ENCODE peak calls at places on chromosome 19, in ten cellular contexts. W, R, Y, P, Z, A, H, G, F and K are unnamed samples.
A peak's percentile ranks its signal among the peaks of the same experiment; 100 is the strongest.

GRCh38 chr19:57747472-57747807 is 825 bp downstream of the ZNF776 start:
- DNase-seq in W (no peak), R (no peak), Y (no peak), P (no peak), Z (no peak), A (no peak), H (no peak), G (no peak), F (no peak), K (no peak)

GRCh38 chr19:15112385-15112784 is 5.2 kb downstream of the SYDE1 start:
- DNase-seq in W (peak; percentile 60), R (no peak), Y (no peak), P (peak; percentile 75), Z (no peak), A (no peak), H (no peak), G (no peak), F (no peak), K (no peak)

GRCh38 chr19:28103916-28104315 is 1109.0 kb downstream of the UQCRFS1 start:
- DNase-seq in W (no peak), R (no peak), Y (no peak), P (peak; percentile 74), Z (no peak), A (no peak), H (no peak), G (no peak), F (no peak), K (no peak)

GRCh38 chr19:11152318-11153062 is 3.1 kb downstream of the SPC24 start:
- DNase-seq in W (no peak), R (no peak), Y (no peak), P (no peak), Z (peak; percentile 67), A (peak; percentile 46), H (peak; percentile 87), G (peak; percentile 65), F (peak; percentile 70), K (peak; percentile 88)

GRCh38 chr19:45049073-45049736 is 10.4 kb downstream of the CLASRP start:
- DNase-seq in W (no peak), R (no peak), Y (no peak), P (no peak), Z (no peak), A (no peak), H (peak; percentile 78), G (no peak), F (peak; percentile 67), K (no peak)

GRCh38 chr19:40803857-40804782 is 5.1 kb downstream of the EGLN2 start:
- DNase-seq in W (no peak), R (peak; percentile 68), Y (peak; percentile 57), P (peak; percentile 56), Z (no peak), A (peak; percentile 66), H (peak; percentile 83), G (peak; percentile 83), F (no peak), K (no peak)

GRCh38 chr19:51123381-51124186 is 1.1 kb upstream of the SIGLEC9 start:
- DNase-seq in W (no peak), R (peak; percentile 89), Y (no peak), P (no peak), Z (no peak), A (no peak), H (peak; percentile 50), G (peak; percentile 26), F (no peak), K (no peak)

GRCh38 chr19:56896041-56896440 is 55.5 kb upstream of the PEG3 start:
- DNase-seq in W (no peak), R (no peak), Y (no peak), P (no peak), Z (no peak), A (no peak), H (no peak), G (no peak), F (no peak), K (no peak)

GRCh38 chr19:44623626-44624025 is 10.3 kb downstream of the IGSF23 start:
- DNase-seq in W (no peak), R (no peak), Y (no peak), P (no peak), Z (no peak), A (no peak), H (no peak), G (no peak), F (no peak), K (no peak)

GRCh38 chr19:28234637-28235036 is 978.3 kb downstream of the UQCRFS1 start:
- DNase-seq in W (no peak), R (no peak), Y (no peak), P (peak; percentile 24), Z (no peak), A (no peak), H (no peak), G (no peak), F (no peak), K (peak; percentile 29)

GRCh38 chr19:49758292-49758691 is 4.8 kb downstream of the TSKS start:
- DNase-seq in W (no peak), R (no peak), Y (no peak), P (no peak), Z (no peak), A (no peak), H (no peak), G (no peak), F (no peak), K (no peak)

GRCh38 chr19:10142701-10143375 is 23.1 kb upstream of the EIF3G start:
- DNase-seq in W (no peak), R (no peak), Y (no peak), P (no peak), Z (no peak), A (no peak), H (no peak), G (peak; percentile 48), F (no peak), K (no peak)

GRCh38 chr19:58544591-58545285 is 874 bp downstream of the TRIM28 start:
- DNase-seq in W (no peak), R (peak; percentile 55), Y (no peak), P (peak; percentile 49), Z (peak; percentile 37), A (no peak), H (no peak), G (no peak), F (no peak), K (no peak)

GRCh38 chr19:10510301-10510802 is 6.9 kb downstream of the S1PR5 start:
- DNase-seq in W (no peak), R (peak; percentile 17), Y (no peak), P (peak; percentile 86), Z (no peak), A (no peak), H (no peak), G (peak; percentile 33), F (no peak), K (no peak)

GRCh38 chr19:41449079-41449864 is 6.3 kb downstream of the ERICH4 start:
- DNase-seq in W (peak; percentile 56), R (peak; percentile 68), Y (no peak), P (peak; percentile 87), Z (peak; percentile 84), A (peak; percentile 61), H (peak; percentile 77), G (peak; percentile 78), F (peak; percentile 79), K (peak; percentile 82)

GRCh38 chr19:39677931-39678889 is 22.5 kb downstream of the LGALS16 start:
- DNase-seq in W (no peak), R (no peak), Y (no peak), P (no peak), Z (no peak), A (peak; percentile 73), H (peak; percentile 62), G (no peak), F (peak; percentile 56), K (no peak)

GRCh38 chr19:56162258-56162657 is 13.6 kb upstream of the GALP start:
- DNase-seq in W (no peak), R (peak; percentile 68), Y (no peak), P (no peak), Z (peak; percentile 62), A (no peak), H (no peak), G (no peak), F (no peak), K (no peak)

GRCh38 chr19:14770944-14771839 is 7.2 kb downstream of the ADGRE2 start:
- DNase-seq in W (no peak), R (no peak), Y (no peak), P (no peak), Z (no peak), A (no peak), H (no peak), G (no peak), F (peak; percentile 15), K (peak; percentile 65)

GRCh38 chr19:11963566-11964355 is 1.1 kb upstream of the ZNF763 start:
- DNase-seq in W (no peak), R (peak; percentile 62), Y (peak; percentile 31), P (peak; percentile 93), Z (peak; percentile 25), A (peak; percentile 39), H (peak; percentile 76), G (peak; percentile 82), F (peak; percentile 79), K (peak; percentile 88)

GRCh38 chr19:35310811-35311465 is 18.0 kb upstream of the CD22 start:
- DNase-seq in W (no peak), R (no peak), Y (no peak), P (no peak), Z (no peak), A (no peak), H (no peak), G (no peak), F (no peak), K (no peak)

GRCh38 chr19:49106648-49107135 is 7.5 kb upstream of the LIN7B start:
- DNase-seq in W (peak; percentile 43), R (peak; percentile 61), Y (no peak), P (peak; percentile 81), Z (peak; percentile 45), A (no peak), H (peak; percentile 60), G (peak; percentile 61), F (no peak), K (no peak)

GRCh38 chr19:46404884-46405658 is 8.3 kb downstream of the CCDC8 start:
- DNase-seq in W (no peak), R (no peak), Y (no peak), P (peak; percentile 81), Z (no peak), A (no peak), H (no peak), G (no peak), F (no peak), K (no peak)
- H3K4me3 ChIP-seq in W (no peak overlapping the region), R (no peak overlapping the region), Y (no peak overlapping the region), P (peak overlapping the region; percentile 69), Z (no peak overlapping the region), A (peak overlapping the region; percentile 31), H (peak overlapping the region; percentile 42), G (peak overlapping the region; percentile 40), F (peak overlapping the region; percentile 71), K (peak overlapping the region; percentile 41)

GRCh38 chr19:43224855-43225253 is 19.4 kb upstream of the PSG4 start:
- DNase-seq in W (no peak), R (no peak), Y (no peak), P (no peak), Z (no peak), A (no peak), H (no peak), G (no peak), F (no peak), K (no peak)
- TF ChIP-seq POLR2AphosphoS5 in W (no peak), R (no peak), Y (no peak), P (no peak), Z (no peak), A (no peak), H (no peak), G (no peak), F (no peak), K (no peak)

GRCh38 chr19:18862976-18863842 is 31.4 kb downstream of the UPF1 start:
- DNase-seq in W (no peak), R (no peak), Y (no peak), P (no peak), Z (no peak), A (no peak), H (no peak), G (no peak), F (no peak), K (no peak)
- H3K27ac ChIP-seq in W (no peak overlapping the region), R (no peak overlapping the region), Y (no peak overlapping the region), P (no peak overlapping the region), Z (no peak overlapping the region), A (no peak overlapping the region), H (no peak overlapping the region), G (no peak overlapping the region), F (no peak overlapping the region), K (no peak overlapping the region)

GRCh38 chr19:1503089-1503924 is 9.5 kb downstream of the ADAMTSL5 start:
- DNase-seq in W (no peak), R (peak; percentile 40), Y (no peak), P (peak; percentile 85), Z (no peak), A (no peak), H (peak; percentile 52), G (peak; percentile 60), F (no peak), K (no peak)
- H3K4me3 ChIP-seq in W (no peak overlapping the region), R (no peak overlapping the region), Y (no peak overlapping the region), P (peak overlapping the region; percentile 43), Z (no peak overlapping the region), A (no peak overlapping the region), H (peak overlapping the region; percentile 22), G (no peak overlapping the region), F (peak overlapping the region; percentile 48), K (peak overlapping the region; percentile 10)